ENCODE peak calls at places on chromosomes 13 and 19, in seven cellular contexts. R, J, S, I, Z, G and W are unnamed samples.

GRCh38 chr19:13023666-13024065 is 28.4 kb downstream of the NFIX start:
- DNase-seq in R (no peak), Z (no peak), I (no peak), G (no peak), S (no peak), J (no peak), W (peak; percentile 52)

GRCh38 chr13:33224686-33225085 is 60.9 kb downstream of the STARD13 start:
- DNase-seq in S (no peak), Z (no peak), J (no peak), R (no peak), I (no peak), G (no peak), W (peak; percentile 69)

GRCh38 chr13:63435668-63436275 is 2020.1 kb upstream of the PCDH20 start:
- DNase-seq in S (no peak), Z (no peak), I (no peak), G (no peak), R (peak; percentile 84), J (no peak), W (peak; percentile 96)

GRCh38 chr13:75145926-75146325 is 336.0 kb downstream of the TBC1D4 start:
- DNase-seq in Z (no peak), G (no peak), I (no peak), J (no peak), S (no peak), R (peak; percentile 44), W (peak; percentile 9)

GRCh38 chr19:2115911-2116426 is 19.3 kb downstream of the IZUMO4 start:
- DNase-seq in R (no peak), I (no peak), S (no peak), J (no peak), G (no peak), Z (no peak), W (no peak)

GRCh38 chr19:850221-850978 is 1.7 kb upstream of the ELANE start:
- DNase-seq in J (no peak), G (peak; percentile 83), S (no peak), Z (peak; percentile 95), R (peak; percentile 97), I (peak; percentile 73), W (peak; percentile 98)

GRCh38 chr13:76647550-76647949 is 238.7 kb downstream of the KCTD12 start:
- DNase-seq in J (no peak), I (no peak), S (no peak), G (no peak), Z (no peak), R (peak; percentile 37), W (no peak)

GRCh38 chr13:55084630-55085029 is 2056.0 kb downstream of the OLFM4 start:
- DNase-seq in J (no peak), G (no peak), Z (no peak), I (no peak), S (no peak), R (no peak), W (no peak)

GRCh38 chr13:51276684-51277083 is 54.5 kb downstream of the FAM124A start:
- DNase-seq in G (no peak), I (peak; percentile 17), J (no peak), R (no peak), S (no peak), Z (no peak), W (peak; percentile 23)

GRCh38 chr13:58472483-58472882 is 840.9 kb downstream of the PCDH17 start:
- DNase-seq in Z (no peak), R (no peak), J (no peak), G (no peak), S (no peak), I (no peak), W (peak; percentile 19)